ENCODE peak calls at places on chromosomes 16 and 17, in six cellular contexts. One of them, this sample, is unnamed.
A peak's percentile ranks its signal among the peaks of the same experiment; 100 is the strongest.

GRCh38 chr17:37494971-37495370 is 5.3 kb downstream of the DUSP14 start:
- DNase-seq in right lobe of liver: no peak
- DNase-seq in IMR-90: no peak
- DNase-seq in neuronal stem cell: no peak
- DNase-seq in ovary: no peak
- DNase-seq in RWPE1: no peak
- DNase-seq in this sample: no peak

GRCh38 chr16:80477838-80478237 is 63.0 kb upstream of the DYNLRB2 start:
- DNase-seq in right lobe of liver: no peak
- DNase-seq in IMR-90: no peak
- DNase-seq in neuronal stem cell: no peak
- DNase-seq in ovary: no peak
- DNase-seq in RWPE1: no peak
- DNase-seq in this sample: no peak

GRCh38 chr17:33864758-33865229 is 390.3 kb upstream of the CCL2 start:
- DNase-seq in right lobe of liver: no peak
- DNase-seq in IMR-90: no peak
- DNase-seq in neuronal stem cell: no peak
- DNase-seq in ovary: no peak
- DNase-seq in RWPE1: no peak
- DNase-seq in this sample: no peak

GRCh38 chr17:44350733-44351226 is 5.7 kb downstream of the GRN start:
- DNase-seq in right lobe of liver: peak; percentile 73
- DNase-seq in IMR-90: peak; percentile 44
- DNase-seq in neuronal stem cell: peak; percentile 57
- DNase-seq in ovary: peak; percentile 46
- DNase-seq in RWPE1: peak; percentile 64
- DNase-seq in this sample: peak; percentile 61

GRCh38 chr17:81245024-81245664 is 6.0 kb downstream of the NDUFAF8 start:
- DNase-seq in right lobe of liver: no peak
- DNase-seq in IMR-90: peak; percentile 47
- DNase-seq in neuronal stem cell: no peak
- DNase-seq in ovary: no peak
- DNase-seq in RWPE1: no peak
- DNase-seq in this sample: no peak

GRCh38 chr17:68820825-68821481 is 134.2 kb downstream of the ABCA8 start:
- DNase-seq in right lobe of liver: peak; percentile 90
- DNase-seq in IMR-90: no peak
- DNase-seq in neuronal stem cell: no peak
- DNase-seq in ovary: no peak
- DNase-seq in RWPE1: no peak
- DNase-seq in this sample: no peak

GRCh38 chr16:53058441-53058840 is 3.6 kb downstream of the CHD9 start:
- DNase-seq in right lobe of liver: no peak
- DNase-seq in IMR-90: no peak
- DNase-seq in neuronal stem cell: no peak
- DNase-seq in ovary: no peak
- DNase-seq in RWPE1: no peak
- DNase-seq in this sample: no peak

GRCh38 chr17:83190601-83191387 is 111.4 kb downstream of the METRNL start:
- DNase-seq in right lobe of liver: peak; percentile 43
- DNase-seq in IMR-90: no peak
- DNase-seq in neuronal stem cell: no peak
- DNase-seq in ovary: peak; percentile 12
- DNase-seq in RWPE1: no peak
- DNase-seq in this sample: no peak

GRCh38 chr17:11140028-11140427 is 101.0 kb upstream of the SHISA6 start:
- DNase-seq in right lobe of liver: no peak
- DNase-seq in IMR-90: no peak
- DNase-seq in neuronal stem cell: no peak
- DNase-seq in ovary: no peak
- DNase-seq in RWPE1: no peak
- DNase-seq in this sample: no peak

GRCh38 chr16:51133130-51133529 is 17.9 kb downstream of the SALL1 start:
- DNase-seq in right lobe of liver: no peak
- DNase-seq in IMR-90: no peak
- DNase-seq in neuronal stem cell: no peak
- DNase-seq in ovary: no peak
- DNase-seq in RWPE1: no peak
- DNase-seq in this sample: no peak

GRCh38 chr16:67979955-67980678 is at the start of gene DPEP3:
- DNase-seq in right lobe of liver: no peak
- DNase-seq in IMR-90: no peak
- DNase-seq in neuronal stem cell: no peak
- DNase-seq in ovary: no peak
- DNase-seq in RWPE1: no peak
- DNase-seq in this sample: no peak

GRCh38 chr17:77887464-77888241 is 70.8 kb upstream of the TNRC6C start:
- DNase-seq in right lobe of liver: peak; percentile 75
- DNase-seq in IMR-90: peak; percentile 76
- DNase-seq in neuronal stem cell: peak; percentile 56
- DNase-seq in ovary: peak; percentile 56
- DNase-seq in RWPE1: peak; percentile 30
- DNase-seq in this sample: no peak

GRCh38 chr16:85986931-85987749 is 88.2 kb downstream of the IRF8 start:
- DNase-seq in right lobe of liver: peak; percentile 56
- DNase-seq in IMR-90: no peak
- DNase-seq in neuronal stem cell: peak; percentile 29
- DNase-seq in ovary: no peak
- DNase-seq in RWPE1: no peak
- DNase-seq in this sample: no peak

GRCh38 chr16:84503751-84504395 is 586 bp downstream of the MEAK7 start:
- DNase-seq in right lobe of liver: no peak
- DNase-seq in IMR-90: peak; percentile 55
- DNase-seq in neuronal stem cell: no peak
- DNase-seq in ovary: no peak
- DNase-seq in RWPE1: peak; percentile 70
- DNase-seq in this sample: peak; percentile 48
- H3K27ac ChIP-seq in right lobe of liver: peak overlapping the region; percentile 58
- H3K27ac ChIP-seq in IMR-90: peak overlapping the region; percentile 95
- H3K27ac ChIP-seq in neuronal stem cell: no peak overlapping the region
- H3K27ac ChIP-seq in ovary: peak overlapping the region; percentile 60
- H3K27ac ChIP-seq in RWPE1: peak overlapping the region; percentile 98
- H3K27ac ChIP-seq in this sample: peak overlapping the region; percentile 99

GRCh38 chr16:84986879-84987278 is 24.5 kb downstream of the ZDHHC7 start:
- DNase-seq in right lobe of liver: no peak
- DNase-seq in IMR-90: no peak
- DNase-seq in neuronal stem cell: no peak
- DNase-seq in ovary: no peak
- DNase-seq in RWPE1: no peak
- DNase-seq in this sample: no peak

GRCh38 chr16:84983308-84983707 is 28.0 kb downstream of the ZDHHC7 start:
- DNase-seq in right lobe of liver: no peak
- DNase-seq in IMR-90: no peak
- DNase-seq in neuronal stem cell: no peak
- DNase-seq in ovary: no peak
- DNase-seq in RWPE1: no peak
- DNase-seq in this sample: no peak

GRCh38 chr16:84986102-84986501 is 25.2 kb downstream of the ZDHHC7 start:
- DNase-seq in right lobe of liver: no peak
- DNase-seq in IMR-90: no peak
- DNase-seq in neuronal stem cell: no peak
- DNase-seq in ovary: no peak
- DNase-seq in RWPE1: no peak
- DNase-seq in this sample: no peak

GRCh38 chr16:84982434-84982833 is 28.9 kb downstream of the ZDHHC7 start:
- DNase-seq in right lobe of liver: no peak
- DNase-seq in IMR-90: no peak
- DNase-seq in neuronal stem cell: no peak
- DNase-seq in ovary: no peak
- DNase-seq in RWPE1: no peak
- DNase-seq in this sample: no peak

DNA sequence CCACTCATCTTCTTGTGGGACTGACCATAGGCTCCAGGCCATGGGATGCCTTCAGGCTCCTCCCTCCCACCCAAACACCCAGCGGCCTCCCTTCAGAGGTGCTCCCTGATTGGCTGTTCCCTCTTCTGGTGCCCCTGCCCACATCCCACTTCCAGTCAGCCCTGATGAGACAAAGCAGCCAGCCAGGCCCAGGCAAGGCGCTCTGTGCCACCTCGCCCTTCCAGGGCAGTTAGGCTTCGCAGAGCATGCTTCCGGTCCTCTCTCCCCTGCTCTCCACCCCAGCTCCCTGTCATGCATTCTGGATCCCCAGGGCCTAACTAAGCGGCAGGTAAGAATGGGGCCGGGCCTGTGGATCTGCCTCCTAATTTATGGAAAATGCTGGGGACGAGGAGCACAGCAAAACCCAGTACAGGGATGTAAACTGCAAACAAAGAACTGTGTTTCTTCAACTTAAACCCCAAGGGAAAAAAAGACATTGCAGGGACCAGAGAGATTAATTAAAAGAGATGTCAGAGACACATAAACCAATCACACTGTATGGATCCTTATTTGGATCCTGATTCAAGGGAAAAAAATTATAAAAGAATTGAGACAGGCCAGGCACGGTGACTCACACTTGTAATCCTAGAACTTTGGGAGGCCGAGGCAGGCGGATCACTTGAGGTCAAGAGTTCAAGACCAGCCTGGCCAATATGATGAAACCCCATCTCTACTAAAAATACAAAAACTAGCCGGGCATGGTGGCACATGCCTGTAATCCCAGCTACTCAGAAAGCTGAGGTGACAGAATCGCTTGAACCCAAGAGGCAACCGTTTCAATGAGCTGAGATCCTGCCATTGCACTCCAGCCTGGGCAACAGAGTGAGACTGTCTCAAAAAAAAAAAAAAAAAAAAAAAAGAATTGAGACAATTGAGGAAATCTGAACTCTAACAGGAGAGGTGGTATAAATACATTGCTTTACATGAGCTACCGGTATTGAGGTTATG is 26.0 kb downstream of the ZDHHC7 start:
- DNase-seq in right lobe of liver: no peak
- DNase-seq in IMR-90: peak; percentile 93
- DNase-seq in neuronal stem cell: no peak
- DNase-seq in ovary: no peak
- DNase-seq in RWPE1: peak; percentile 77
- DNase-seq in this sample: peak; percentile 57
- H3K27ac ChIP-seq in right lobe of liver: no peak overlapping the region
- H3K27ac ChIP-seq in IMR-90: peak overlapping the region; percentile 99
- H3K27ac ChIP-seq in neuronal stem cell: no peak overlapping the region
- H3K27ac ChIP-seq in ovary: no peak overlapping the region
- H3K27ac ChIP-seq in RWPE1: peak overlapping the region; percentile 85
- H3K27ac ChIP-seq in this sample: peak overlapping the region; percentile 77

GRCh38 chr17:41660221-41660711 is 28.4 kb upstream of the EIF1 start:
- DNase-seq in right lobe of liver: no peak
- DNase-seq in IMR-90: no peak
- DNase-seq in neuronal stem cell: no peak
- DNase-seq in ovary: no peak
- DNase-seq in RWPE1: no peak
- DNase-seq in this sample: no peak
- H3K27ac ChIP-seq in right lobe of liver: no peak overlapping the region
- H3K27ac ChIP-seq in IMR-90: no peak overlapping the region
- H3K27ac ChIP-seq in neuronal stem cell: no peak overlapping the region
- H3K27ac ChIP-seq in ovary: no peak overlapping the region
- H3K27ac ChIP-seq in RWPE1: peak overlapping the region; percentile 100
- H3K27ac ChIP-seq in this sample: no peak overlapping the region

GRCh38 chr16:11556214-11556819 is 30.4 kb downstream of the LITAF start:
- DNase-seq in right lobe of liver: no peak
- DNase-seq in IMR-90: no peak
- DNase-seq in neuronal stem cell: no peak
- DNase-seq in ovary: no peak
- DNase-seq in RWPE1: no peak
- DNase-seq in this sample: no peak
- H3K27ac ChIP-seq in right lobe of liver: no peak overlapping the region
- H3K27ac ChIP-seq in IMR-90: no peak overlapping the region
- H3K27ac ChIP-seq in neuronal stem cell: no peak overlapping the region
- H3K27ac ChIP-seq in ovary: no peak overlapping the region
- H3K27ac ChIP-seq in RWPE1: no peak overlapping the region
- H3K27ac ChIP-seq in this sample: no peak overlapping the region

GRCh38 chr16:522320-523096 is 5.0 kb upstream of the CAPN15 start:
- DNase-seq in right lobe of liver: no peak
- DNase-seq in IMR-90: no peak
- DNase-seq in neuronal stem cell: no peak
- DNase-seq in ovary: no peak
- DNase-seq in RWPE1: no peak
- DNase-seq in this sample: no peak
- H3K27ac ChIP-seq in right lobe of liver: no peak overlapping the region
- H3K27ac ChIP-seq in IMR-90: no peak overlapping the region
- H3K27ac ChIP-seq in neuronal stem cell: no peak overlapping the region
- H3K27ac ChIP-seq in ovary: no peak overlapping the region
- H3K27ac ChIP-seq in RWPE1: peak overlapping the region; percentile 96
- H3K27ac ChIP-seq in this sample: no peak overlapping the region

GRCh38 chr17:61219460-61219859 is 180.2 kb upstream of the TBX2 start:
- DNase-seq in right lobe of liver: no peak
- DNase-seq in IMR-90: peak; percentile 77
- DNase-seq in neuronal stem cell: no peak
- DNase-seq in ovary: no peak
- DNase-seq in RWPE1: no peak
- DNase-seq in this sample: no peak

GRCh38 chr17:61223725-61224124 is 175.9 kb upstream of the TBX2 start:
- DNase-seq in right lobe of liver: no peak
- DNase-seq in IMR-90: no peak
- DNase-seq in neuronal stem cell: no peak
- DNase-seq in ovary: no peak
- DNase-seq in RWPE1: no peak
- DNase-seq in this sample: no peak

GRCh38 chr17:61218438-61218837 is 181.2 kb upstream of the TBX2 start:
- DNase-seq in right lobe of liver: no peak
- DNase-seq in IMR-90: peak; percentile 86
- DNase-seq in neuronal stem cell: no peak
- DNase-seq in ovary: no peak
- DNase-seq in RWPE1: no peak
- DNase-seq in this sample: no peak

GRCh38 chr17:61221597-61222471 is 177.8 kb upstream of the TBX2 start:
- DNase-seq in right lobe of liver: no peak
- DNase-seq in IMR-90: peak; percentile 37
- DNase-seq in neuronal stem cell: no peak
- DNase-seq in ovary: no peak
- DNase-seq in RWPE1: no peak
- DNase-seq in this sample: no peak

DNA sequence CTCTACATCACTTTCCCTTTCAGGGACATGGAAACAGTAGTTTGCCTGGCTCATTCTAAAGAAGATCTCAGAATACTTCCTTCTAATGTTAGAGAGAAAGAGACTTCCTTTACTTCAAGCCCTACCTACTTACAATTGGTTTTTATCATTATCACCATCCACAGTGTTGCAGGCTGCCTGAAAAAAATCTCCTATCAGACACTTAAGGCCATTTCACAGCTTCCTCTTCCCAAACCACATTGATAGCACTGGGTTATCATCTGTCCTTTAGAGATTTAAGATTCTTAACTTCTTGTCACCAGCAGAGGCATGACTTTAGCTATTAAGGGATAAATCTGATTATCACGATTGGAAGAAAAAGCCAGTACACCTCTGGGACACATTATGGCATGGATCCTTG is 178.5 kb upstream of the TBX2 start:
- DNase-seq in right lobe of liver: no peak
- DNase-seq in IMR-90: no peak
- DNase-seq in neuronal stem cell: no peak
- DNase-seq in ovary: no peak
- DNase-seq in RWPE1: no peak
- DNase-seq in this sample: no peak
- H3K27ac ChIP-seq in right lobe of liver: no peak overlapping the region
- H3K27ac ChIP-seq in IMR-90: no peak overlapping the region
- H3K27ac ChIP-seq in neuronal stem cell: no peak overlapping the region
- H3K27ac ChIP-seq in ovary: no peak overlapping the region
- H3K27ac ChIP-seq in RWPE1: no peak overlapping the region
- H3K27ac ChIP-seq in this sample: no peak overlapping the region